ENCODE peak calls at places on chromosome 20, in nine cellular contexts. Z is neuronal stem cell; P is Peyer's patch; D is lower lobe of right lung; I is hepatocyte; G is body of pancreas; A is naive thymus-derived CD4-positive, alpha-beta T cell; S is upper lobe of right lung; M is CD8-positive, alpha-beta memory T cell. H is an unnamed sample. For H3K9me3 and H3K4me1, the result is how much of the 10 kb centered on the place peaks cover.

GRCh38 chr20:18571578-18571977 is 4.3 kb downstream of the SMIM26 start:
- DNase-seq in Z (no peak), P (no peak), D (no peak), I (no peak), G (no peak), A (no peak), S (no peak), M (no peak), H (no peak)

GRCh38 chr20:35008411-35009342 is 53.0 kb downstream of the MYH7B start:
- DNase-seq in Z (no peak), P (peak), D (no peak), I (no peak), G (peak), A (no peak), S (peak), M (no peak), H (peak)

GRCh38 chr20:21315138-21315537 is 12.0 kb downstream of the XRN2 start:
- DNase-seq in Z (no peak), P (no peak), D (no peak), I (no peak), G (no peak), A (no peak), S (no peak), M (no peak), H (no peak)

GRCh38 chr20:36273414-36274247 is 32.5 kb upstream of the DLGAP4 start:
- DNase-seq in Z (no peak), P (no peak), D (no peak), I (no peak), G (no peak), A (no peak), S (no peak), M (no peak), H (no peak)

GRCh38 chr20:12640255-12640654 is 368.5 kb upstream of the SPTLC3 start:
- DNase-seq in Z (no peak), P (no peak), D (no peak), I (no peak), G (no peak), A (no peak), S (no peak), M (no peak), H (no peak)

GRCh38 chr20:7637184-7637583 is 303.1 kb downstream of the HAO1 start:
- DNase-seq in Z (no peak), P (no peak), D (no peak), I (no peak), G (no peak), A (no peak), S (no peak), M (no peak), H (no peak)

GRCh38 chr20:2279245-2279779 is 16.5 kb upstream of the TGM3 start:
- DNase-seq in Z (no peak), P (no peak), D (no peak), I (no peak), G (no peak), A (no peak), S (no peak), M (no peak), H (no peak)

GRCh38 chr20:57399587-57400261 is 8.5 kb downstream of the RBM38 start:
- DNase-seq in Z (no peak), P (no peak), D (peak), I (no peak), G (peak), A (no peak), S (no peak), M (peak), H (no peak)

GRCh38 chr20:59515013-59515905 is 89.1 kb upstream of the PHACTR3 start:
- DNase-seq in Z (peak), P (peak), D (peak), I (peak), G (peak), A (no peak), S (peak), M (no peak), H (peak)

GRCh38 chr20:4820833-4821518 is 99.3 kb downstream of the PRND start:
- DNase-seq in Z (no peak), P (no peak), D (no peak), I (no peak), G (no peak), A (no peak), S (no peak), M (no peak), H (no peak)
- H3K4me3 ChIP-seq in Z (no peak), P (no peak), D (peak), I (no peak), G (no peak), A (no peak), S (no peak), M (no peak), H (no peak)

GRCh38 chr20:29743101-29743931 is 1514.1 kb upstream of the DEFB115 start:
- DNase-seq in Z (no peak), P (peak), D (no peak), I (no peak), G (no peak), A (no peak), S (peak), M (no peak), H (no peak)
- H3K9me3 ChIP-seq in Z (under half), P (under half), D (under half), I (under half), G (under half), A (under half), S (under half), M (under half), H (under half)

DNA sequence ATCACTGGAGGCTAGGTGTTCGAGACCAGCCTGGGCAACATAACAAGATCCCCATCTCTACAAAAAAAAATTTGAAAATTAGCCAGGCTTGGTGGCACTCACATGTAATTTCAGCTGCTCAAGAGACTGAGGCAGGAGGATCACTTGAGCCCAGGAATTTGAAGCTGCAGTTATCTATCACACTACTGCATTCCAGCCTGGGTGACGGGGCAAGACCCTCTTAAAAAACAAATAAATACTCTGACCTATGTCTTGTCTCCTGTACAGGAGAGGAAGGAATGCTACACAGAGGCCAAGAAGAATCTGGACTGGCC is 25.8 kb downstream of the COX4I2 start:
- DNase-seq in Z (no peak), P (no peak), D (no peak), I (no peak), G (no peak), A (no peak), S (no peak), M (no peak), H (no peak)
- H3K4me1 ChIP-seq in Z (under half), P (under half), D (half or more), I (under half), G (half or more), A (under half), S (half or more), M (under half), H (under half)

DNA sequence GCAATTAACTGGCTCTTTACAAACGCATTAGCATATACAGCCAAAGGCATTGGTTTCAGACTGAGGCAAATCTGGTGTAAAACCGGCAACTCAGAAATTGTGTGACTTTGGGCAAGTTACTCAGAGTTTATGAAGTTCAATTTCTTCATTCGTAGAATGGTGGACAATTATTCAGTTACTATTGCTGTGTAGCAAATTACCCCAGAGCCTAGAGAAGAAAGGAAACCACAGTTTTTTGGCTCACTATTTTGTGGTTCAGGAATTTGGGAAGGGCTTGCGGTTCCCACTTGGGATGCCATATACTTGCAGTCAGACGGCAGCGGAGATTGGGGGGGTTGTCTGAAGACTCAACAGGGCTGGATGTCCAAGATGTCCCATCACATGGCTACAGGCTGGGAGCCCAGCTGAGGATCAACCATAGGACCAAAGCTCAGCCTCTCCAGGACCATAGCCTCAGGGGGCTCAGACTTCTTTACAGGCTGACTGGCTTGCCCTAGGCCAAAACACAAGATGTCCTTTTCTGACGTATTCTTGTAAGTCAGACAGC is 108.1 kb downstream of the PCSK2 start:
- DNase-seq in Z (no peak), P (no peak), D (no peak), I (no peak), G (no peak), A (no peak), S (no peak), M (no peak), H (no peak)
- H3K4me3 ChIP-seq in Z (no peak), P (no peak), D (no peak), I (no peak), G (no peak), A (no peak), S (no peak), M (no peak), H (no peak)

H was measured in HAP-1.